ENCODE peak calls at places on chromosomes 13 and 19, in nine cellular contexts. L, F, S, P, C, R, H, Q and A are unnamed samples.

GRCh38 chr19:13012690-13013608 is 17.7 kb downstream of the NFIX start:
- DNase-seq in L (peak; percentile 63), F (peak; percentile 86), S (peak; percentile 76), P (no peak), C (no peak), R (peak; percentile 78), H (no peak), Q (no peak), A (peak; percentile 68)

GRCh38 chr13:50299546-50300249 is 284.5 kb downstream of the KCNRG start:
- DNase-seq in L (no peak), F (no peak), S (no peak), P (no peak), C (no peak), R (no peak), H (no peak), Q (no peak), A (no peak)

GRCh38 chr19:2556221-2557092 is 80.5 kb downstream of the GADD45B start:
- DNase-seq in L (no peak), F (peak; percentile 14), S (no peak), P (no peak), C (no peak), R (no peak), H (no peak), Q (no peak), A (no peak)

GRCh38 chr19:36215276-36216171 is 618 bp downstream of the ZNF146 start:
- DNase-seq in L (peak; percentile 62), F (no peak), S (peak; percentile 63), P (no peak), C (no peak), R (peak; percentile 57), H (peak; percentile 14), Q (peak; percentile 22), A (peak; percentile 19)

GRCh38 chr13:112907916-112908315 is 61.1 kb upstream of the MCF2L start:
- DNase-seq in L (no peak), F (peak; percentile 31), S (no peak), P (no peak), C (no peak), R (no peak), H (no peak), Q (no peak), A (no peak)

GRCh38 chr13:113801289-113801961 is 42.4 kb downstream of the TMEM255B start:
- DNase-seq in L (no peak), F (peak; percentile 39), S (no peak), P (no peak), C (no peak), R (no peak), H (no peak), Q (no peak), A (no peak)

GRCh38 chr13:41065098-41065497 is 3.8 kb downstream of the WBP4 start:
- DNase-seq in L (peak; percentile 92), F (no peak), S (peak; percentile 77), P (no peak), C (no peak), R (peak; percentile 15), H (peak; percentile 66), Q (no peak), A (no peak)

GRCh38 chr19:47351545-47351944 is 2.4 kb downstream of the DHX34 start:
- DNase-seq in L (peak; percentile 27), F (no peak), S (peak; percentile 44), P (no peak), C (no peak), R (peak; percentile 49), H (no peak), Q (no peak), A (peak; percentile 58)

GRCh38 chr19:29832801-29833200 is 21.0 kb downstream of the CCNE1 start:
- DNase-seq in L (no peak), F (no peak), S (no peak), P (no peak), C (no peak), R (no peak), H (no peak), Q (no peak), A (no peak)

GRCh38 chr13:98484289-98485219 is 92.4 kb downstream of the STK24 start:
- DNase-seq in L (peak; percentile 95), F (peak; percentile 84), S (peak; percentile 98), P (peak; percentile 85), C (peak; percentile 45), R (peak; percentile 81), H (peak; percentile 82), Q (no peak), A (peak; percentile 99)

GRCh38 chr13:58953638-58954037 is 1210.1 kb downstream of the DIAPH3 start:
- DNase-seq in L (no peak), F (no peak), S (no peak), P (no peak), C (no peak), R (no peak), H (no peak), Q (no peak), A (no peak)

GRCh38 chr19:29766100-29766499 is 45.7 kb upstream of the CCNE1 start:
- DNase-seq in L (no peak), F (no peak), S (no peak), P (no peak), C (no peak), R (no peak), H (no peak), Q (no peak), A (no peak)

GRCh38 chr19:37551123-37551993 is 43.2 kb downstream of the ZNF571 start:
- DNase-seq in L (peak; percentile 44), F (peak; percentile 64), S (peak; percentile 76), P (no peak), C (no peak), R (peak; percentile 62), H (peak; percentile 15), Q (peak; percentile 51), A (no peak)

GRCh38 chr19:48934837-48935236 is 1.3 kb downstream of the DHDH start:
- DNase-seq in L (no peak), F (no peak), S (no peak), P (no peak), C (no peak), R (no peak), H (no peak), Q (peak; percentile 27), A (no peak)

GRCh38 chr13:80334582-80335260 is 6.2 kb downstream of the SPRY2 start:
- DNase-seq in L (peak; percentile 43), F (no peak), S (peak; percentile 69), P (no peak), C (no peak), R (no peak), H (no peak), Q (no peak), A (peak; percentile 34)

GRCh38 chr19:49420227-49420626 is 3.0 kb downstream of the PTH2 start:
- DNase-seq in L (no peak), F (peak; percentile 23), S (no peak), P (no peak), C (no peak), R (no peak), H (no peak), Q (no peak), A (no peak)

GRCh38 chr13:66483712-66484111 is 746.4 kb downstream of the PCDH9 start:
- DNase-seq in L (no peak), F (no peak), S (no peak), P (no peak), C (no peak), R (no peak), H (no peak), Q (no peak), A (no peak)

GRCh38 chr13:63408227-63409202 is 1992.9 kb upstream of the PCDH20 start:
- DNase-seq in L (peak; percentile 50), F (no peak), S (no peak), P (no peak), C (no peak), R (no peak), H (no peak), Q (no peak), A (no peak)

GRCh38 chr19:22332924-22333323 is 46.7 kb downstream of the ZNF729 start:
- DNase-seq in L (no peak), F (no peak), S (peak; percentile 14), P (no peak), C (no peak), R (no peak), H (no peak), Q (no peak), A (peak; percentile 25)

GRCh38 chr13:110444226-110444653 is 117.3 kb downstream of the RAB20 start:
- DNase-seq in L (peak; percentile 20), F (no peak), S (peak; percentile 76), P (no peak), C (no peak), R (peak; percentile 15), H (no peak), Q (no peak), A (peak; percentile 29)
- TF ChIP-seq CTCF in L (peak; percentile 4), F (no peak), S (peak; percentile 41), P (no peak), C (no peak), R (peak; percentile 48), H (peak; percentile 44), Q (no peak), A (peak; percentile 37)

DNA sequence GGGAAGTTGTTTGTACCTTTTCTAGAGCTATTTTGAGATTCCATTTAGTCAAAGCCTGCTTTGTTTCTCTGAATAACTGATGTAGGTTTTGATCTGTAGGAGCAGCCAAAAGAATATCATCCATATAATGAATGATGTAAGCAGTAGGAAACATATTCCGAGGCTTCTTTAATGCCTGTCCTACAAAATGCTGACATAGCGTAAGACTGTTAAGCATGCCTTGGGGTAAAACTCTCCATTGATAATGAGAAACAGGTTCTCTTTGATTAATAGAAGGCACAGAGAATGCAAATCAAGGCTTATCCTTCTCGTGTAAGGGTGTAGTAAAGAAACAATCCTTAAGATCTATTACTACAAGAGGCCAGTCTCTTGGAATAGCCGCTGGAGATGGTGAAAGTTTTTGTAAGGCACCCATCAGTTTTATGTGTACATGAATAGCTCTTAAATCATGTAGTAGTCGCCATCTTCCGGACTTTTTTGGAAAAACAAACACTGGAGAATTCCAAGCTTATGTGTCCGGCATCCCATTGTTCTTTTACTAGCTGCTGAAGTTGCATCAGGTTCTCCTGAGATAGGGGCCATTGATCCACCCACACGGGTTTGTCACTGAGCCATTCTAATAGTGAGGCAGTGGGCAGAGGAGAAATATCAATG is 13.5 kb downstream of the FPR3 start:
- DNase-seq in L (no peak), F (no peak), S (peak; percentile 79), P (no peak), C (no peak), R (peak; percentile 74), H (peak; percentile 8), Q (no peak), A (peak; percentile 81)
- TF ChIP-seq CTCF in L (no peak), F (no peak), S (peak; percentile 26), P (no peak), C (no peak), R (peak; percentile 42), H (peak; percentile 22), Q (no peak), A (peak; percentile 21)

GRCh38 chr13:75800545-75800944 is 164.4 kb downstream of the LMO7 start:
- DNase-seq in L (no peak), F (no peak), S (no peak), P (no peak), C (no peak), R (no peak), H (no peak), Q (no peak), A (no peak)
- TF ChIP-seq CTCF in L (no peak), F (no peak), S (no peak), P (no peak), C (no peak), R (no peak), H (no peak), Q (no peak), A (no peak)

DNA sequence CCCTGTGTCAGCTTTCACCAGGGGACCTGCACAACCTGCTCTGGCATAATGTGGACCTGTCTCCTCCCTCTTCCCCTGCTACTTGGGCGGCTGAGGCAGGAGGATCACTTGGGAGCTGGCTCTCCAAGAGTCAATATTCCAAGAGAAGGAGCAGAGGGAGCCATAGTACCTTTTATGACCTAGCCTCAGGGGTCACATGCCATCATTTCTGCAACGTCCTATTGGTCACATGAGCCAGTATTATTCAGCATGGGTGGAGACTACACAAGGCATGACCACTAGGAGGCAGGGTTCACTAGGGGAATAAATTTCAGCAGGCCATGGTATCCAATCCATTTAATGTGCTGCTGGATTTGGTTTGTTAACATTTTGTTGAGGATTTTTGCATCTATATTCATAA is 12.0 kb upstream of the SHFL start:
- DNase-seq in L (peak; percentile 36), F (no peak), S (peak; percentile 63), P (no peak), C (no peak), R (peak; percentile 79), H (no peak), Q (no peak), A (peak; percentile 60)
- TF ChIP-seq CTCF in L (peak; percentile 42), F (peak; percentile 19), S (peak; percentile 43), P (no peak), C (peak; percentile 43), R (peak; percentile 79), H (peak; percentile 14), Q (peak; percentile 46), A (peak; percentile 10)